ENCODE peak calls at places on chromosomes 16 and 17, in eight cellular contexts. G is upper lobe of right lung; T is CD8-positive, alpha-beta T cell; H is NCI-H1105; B is GM18507; L is central memory CD8-positive, alpha-beta T cell; O is endothelial cell; U is fibroblast of lung. A is an unnamed sample.

GRCh38 chr17:8386841-8387240 is 3.8 kb upstream of the RPL26 start:
- DNase-seq in G (no peak), T (no peak), H (no peak), B (no peak), L (no peak), O (no peak), U (no peak), A (no peak)

GRCh38 chr17:76498886-76499667 is 2.1 kb downstream of the RHBDF2 start:
- DNase-seq in G (no peak), T (no peak), H (no peak), B (no peak), L (no peak), O (no peak), U (no peak), A (no peak)

GRCh38 chr17:50495918-50496317 is 12.3 kb upstream of the MYCBPAP start:
- DNase-seq in G (no peak), T (no peak), H (no peak), B (no peak), L (no peak), O (no peak), U (peak), A (no peak)

GRCh38 chr17:81553018-81553615 is 964 bp upstream of the FAAP100 start:
- DNase-seq in G (peak), T (peak), H (peak), B (peak), L (peak), O (peak), U (peak), A (peak)

GRCh38 chr17:50452627-50453300 is 15.9 kb downstream of the CHAD start:
- DNase-seq in G (no peak), T (no peak), H (no peak), B (no peak), L (no peak), O (no peak), U (no peak), A (no peak)

GRCh38 chr17:11780621-11781020 is 182.4 kb downstream of the DNAH9 start:
- DNase-seq in G (no peak), T (no peak), H (no peak), B (no peak), L (no peak), O (no peak), U (no peak), A (no peak)

GRCh38 chr16:87461466-87461975 is 31.3 kb downstream of the ZCCHC14 start:
- DNase-seq in G (peak), T (peak), H (peak), B (peak), L (no peak), O (peak), U (peak), A (peak)

GRCh38 chr17:57732062-57732461 is 13.0 kb downstream of the CCDC182 start:
- DNase-seq in G (no peak), T (no peak), H (peak), B (no peak), L (no peak), O (no peak), U (no peak), A (no peak)

GRCh38 chr17:5753421-5753820 is 169.1 kb upstream of the NLRP1 start:
- DNase-seq in G (no peak), T (no peak), H (no peak), B (no peak), L (no peak), O (no peak), U (no peak), A (no peak)

GRCh38 chr16:84985079-84986065 is 26.0 kb downstream of the ZDHHC7 start:
- DNase-seq in G (no peak), T (no peak), H (no peak), B (no peak), L (no peak), O (no peak), U (peak), A (peak)

GRCh38 chr17:8166731-8167130 is 4.0 kb upstream of the VAMP2 start:
- DNase-seq in G (peak), T (no peak), H (no peak), B (no peak), L (no peak), O (no peak), U (no peak), A (no peak)

GRCh38 chr17:75430159-75430748 is 24.8 kb upstream of the GRB2 start:
- DNase-seq in G (no peak), T (no peak), H (no peak), B (no peak), L (no peak), O (no peak), U (peak), A (no peak)

GRCh38 chr17:31321481-31321880 is at the start of gene EVI2A:
- DNase-seq in G (no peak), T (peak), H (no peak), B (peak), L (peak), O (no peak), U (peak), A (no peak)

GRCh38 chr17:69539781-69540319 is 125.4 kb downstream of the MAP2K6 start:
- DNase-seq in G (no peak), T (no peak), H (no peak), B (no peak), L (no peak), O (no peak), U (peak), A (no peak)

GRCh38 chr17:72691601-72692000 is 400.9 kb downstream of the SLC39A11 start:
- DNase-seq in G (no peak), T (no peak), H (no peak), B (no peak), L (no peak), O (no peak), U (peak), A (no peak)

GRCh38 chr17:45241315-45242011 is 19.8 kb downstream of the FMNL1 start:
- DNase-seq in G (peak), T (peak), H (peak), B (no peak), L (no peak), O (peak), U (no peak), A (no peak)

GRCh38 chr16:6038966-6039530 is 941.5 kb upstream of the EEF2KMT start:
- DNase-seq in G (no peak), T (no peak), H (no peak), B (no peak), L (no peak), O (no peak), U (no peak), A (no peak)

GRCh38 chr16:57530104-57530522 is 6.3 kb downstream of the CCDC102A start:
- DNase-seq in G (peak), T (peak), H (no peak), B (no peak), L (no peak), O (no peak), U (peak), A (peak)

GRCh38 chr17:33039874-33040273 is 48.2 kb downstream of the SPACA3 start:
- DNase-seq in G (no peak), T (no peak), H (no peak), B (no peak), L (no peak), O (no peak), U (peak), A (no peak)

GRCh38 chr16:74226361-74226979 is 70.1 kb upstream of the PSMD7 start:
- DNase-seq in G (no peak), T (no peak), H (no peak), B (no peak), L (no peak), O (no peak), U (peak), A (no peak)

GRCh38 chr16:1691276-1691675 is 13.2 kb downstream of the JPT2 start:
- DNase-seq in G (no peak), T (no peak), H (no peak), B (no peak), L (no peak), O (no peak), U (peak), A (no peak)

GRCh38 chr16:25155553-25156460 is 44.3 kb downstream of the LCMT1 start:
- DNase-seq in G (no peak), T (no peak), H (no peak), B (no peak), L (no peak), O (no peak), U (peak), A (no peak)

GRCh38 chr17:46108120-46108519 is 85.1 kb downstream of the KANSL1 start:
- DNase-seq in G (no peak), T (no peak), H (no peak), B (no peak), L (no peak), O (no peak), U (no peak), A (no peak)

A was measured in cardiac septum.